ENCODE peak calls at places on chromosomes 12 and 14, in four cellular contexts. Y is adrenal gland, Z is IMR-90, O is AG10803. A is an unnamed sample.
A peak's percentile ranks its signal among the peaks of the same experiment; 100 is the strongest.

GRCh38 chr12:126784328-126784921 is 1482.5 kb upstream of the TMEM132C start:
- DNase-seq in Y (peak; percentile 16), O (peak; percentile 27), Z (no peak), A (peak; percentile 52)

GRCh38 chr12:50283924-50284236 is 560 bp upstream of the LIMA1 start:
- DNase-seq in Y (peak; percentile 36), O (peak; percentile 43), Z (no peak), A (peak; percentile 60)

GRCh38 chr14:50355692-50356091 is 41.0 kb downstream of the CDKL1 start:
- DNase-seq in Z (no peak), Y (no peak), O (no peak), A (no peak)

GRCh38 chr14:74793506-74794155 is 30.5 kb downstream of the YLPM1 start:
- DNase-seq in Z (no peak), Y (no peak), O (peak; percentile 17), A (peak; percentile 36)

GRCh38 chr14:100309028-100309718 is 2.9 kb upstream of the SLC25A29 start:
- DNase-seq in Y (no peak), O (no peak), Z (no peak), A (no peak)

GRCh38 chr12:41521872-41522379 is 333.8 kb downstream of the PDZRN4 start:
- DNase-seq in Y (no peak), O (peak; percentile 91), Z (peak; percentile 87), A (peak; percentile 53)

GRCh38 chr12:106152334-106152733 is 13.6 kb upstream of the NUAK1 start:
- DNase-seq in Y (no peak), Z (no peak), O (no peak), A (no peak)

GRCh38 chr12:2183556-2184541 is 131.1 kb downstream of the CACNA1C start:
- DNase-seq in Y (no peak), O (peak; percentile 91), Z (peak; percentile 75), A (peak; percentile 84)

GRCh38 chr14:93262446-93262845 is 55.4 kb downstream of the UBR7 start:
- DNase-seq in Z (no peak), Y (no peak), O (no peak), A (no peak)

GRCh38 chr12:82415402-82415801 is 57.1 kb downstream of the METTL25 start:
- DNase-seq in O (peak; percentile 26), Y (no peak), Z (peak; percentile 49), A (peak; percentile 4)

GRCh38 chr14:106021832-106022231 is 495.4 kb downstream of the TMEM121 start:
- DNase-seq in Y (no peak), O (no peak), Z (no peak), A (no peak)

DNA sequence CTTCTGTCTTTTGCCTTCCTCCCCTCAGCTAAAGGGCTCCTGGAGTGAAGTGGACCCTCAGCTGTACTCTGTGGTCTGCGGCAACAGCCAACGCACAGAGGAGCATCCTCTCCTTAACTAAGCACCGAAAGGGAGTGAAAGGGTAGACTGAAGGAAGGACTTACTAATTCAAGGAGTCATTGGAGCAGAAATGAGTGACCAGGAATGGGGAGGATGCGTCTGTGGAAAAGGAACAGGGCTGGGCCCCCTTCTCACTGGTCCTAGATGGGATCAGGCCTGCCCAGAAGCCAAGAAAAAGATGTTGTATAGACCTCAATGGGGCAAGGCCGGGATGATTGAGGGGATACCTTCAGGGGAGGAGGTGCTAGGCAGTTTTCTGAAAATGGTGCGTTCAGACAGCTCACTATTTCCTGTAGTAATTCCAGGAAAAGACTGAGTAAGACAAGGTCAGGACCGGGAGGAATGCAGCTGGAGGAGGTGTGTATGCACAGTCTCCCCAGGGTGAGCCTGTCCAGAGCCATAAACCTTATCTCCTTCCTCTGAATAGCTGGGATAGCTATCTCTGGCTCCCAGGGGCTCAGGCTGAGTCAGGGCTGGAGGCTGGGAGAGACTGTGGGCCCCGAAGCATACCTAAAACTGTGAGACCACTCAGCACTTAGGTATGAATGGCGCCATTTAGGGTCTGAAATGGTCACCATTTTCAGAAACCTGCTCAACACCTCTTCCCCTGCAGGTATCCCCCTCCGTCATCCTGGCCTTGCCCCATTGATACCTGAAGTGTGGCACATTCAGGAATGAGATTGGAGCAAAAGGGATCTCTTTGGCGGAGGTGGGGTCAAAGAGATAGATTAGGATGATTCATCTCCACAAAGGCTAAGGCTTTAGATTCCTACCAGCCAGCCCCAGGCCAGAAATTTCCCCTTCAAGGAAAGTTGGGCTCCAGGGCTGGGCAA is 20.2 kb upstream of the KRT8 start:
- DNase-seq in O (peak; percentile 80), Z (peak; percentile 93), Y (peak; percentile 86), A (peak; percentile 97)
- H3K4me3 ChIP-seq in O (no peak overlapping the region), Z (no peak overlapping the region), Y (no peak overlapping the region), A (no peak overlapping the region)

GRCh38 chr12:90979936-90980335 is 24.8 kb downstream of the EPYC start:
- DNase-seq in Y (no peak), O (peak; percentile 84), Z (peak; percentile 49), A (peak; percentile 65)
- TF ChIP-seq CTCF in Y (no peak), O (no peak), Z (no peak), A (no peak)

DNA sequence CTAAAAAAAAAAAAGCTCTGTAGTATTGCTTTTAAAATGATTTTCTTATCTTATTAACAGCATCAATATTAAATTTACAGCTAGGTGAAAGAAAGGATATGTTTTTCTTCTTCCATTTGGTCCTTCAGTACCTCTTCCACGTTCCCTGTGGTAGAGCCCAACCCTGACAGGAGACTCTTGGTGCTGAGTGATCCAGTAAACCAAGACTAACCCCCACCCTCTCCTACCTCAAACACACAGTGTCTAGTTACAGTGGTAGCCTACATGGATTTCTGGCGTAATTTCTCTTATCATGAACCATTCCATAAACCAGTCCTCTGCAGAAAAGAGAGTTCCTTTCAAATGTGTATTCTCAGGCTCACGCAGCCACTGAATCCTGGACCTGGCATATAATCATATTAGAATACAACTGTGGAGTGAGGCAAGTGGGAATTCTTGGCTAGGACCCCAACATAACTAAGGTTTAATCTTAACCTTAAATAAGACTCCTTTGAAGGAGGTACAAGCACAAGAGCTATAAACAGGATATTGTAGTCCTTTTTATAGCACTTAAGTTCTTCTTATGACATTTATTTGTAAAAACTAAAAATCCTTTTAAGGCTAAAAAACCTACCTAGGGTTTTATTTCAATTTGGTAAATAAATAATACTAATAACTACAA is 27.1 kb downstream of the TXNRD1 start:
- DNase-seq in O (no peak), Z (no peak), Y (no peak), A (no peak)
- H3K4me3 ChIP-seq in O (no peak overlapping the region), Z (no peak overlapping the region), Y (no peak overlapping the region), A (no peak overlapping the region)

DNA sequence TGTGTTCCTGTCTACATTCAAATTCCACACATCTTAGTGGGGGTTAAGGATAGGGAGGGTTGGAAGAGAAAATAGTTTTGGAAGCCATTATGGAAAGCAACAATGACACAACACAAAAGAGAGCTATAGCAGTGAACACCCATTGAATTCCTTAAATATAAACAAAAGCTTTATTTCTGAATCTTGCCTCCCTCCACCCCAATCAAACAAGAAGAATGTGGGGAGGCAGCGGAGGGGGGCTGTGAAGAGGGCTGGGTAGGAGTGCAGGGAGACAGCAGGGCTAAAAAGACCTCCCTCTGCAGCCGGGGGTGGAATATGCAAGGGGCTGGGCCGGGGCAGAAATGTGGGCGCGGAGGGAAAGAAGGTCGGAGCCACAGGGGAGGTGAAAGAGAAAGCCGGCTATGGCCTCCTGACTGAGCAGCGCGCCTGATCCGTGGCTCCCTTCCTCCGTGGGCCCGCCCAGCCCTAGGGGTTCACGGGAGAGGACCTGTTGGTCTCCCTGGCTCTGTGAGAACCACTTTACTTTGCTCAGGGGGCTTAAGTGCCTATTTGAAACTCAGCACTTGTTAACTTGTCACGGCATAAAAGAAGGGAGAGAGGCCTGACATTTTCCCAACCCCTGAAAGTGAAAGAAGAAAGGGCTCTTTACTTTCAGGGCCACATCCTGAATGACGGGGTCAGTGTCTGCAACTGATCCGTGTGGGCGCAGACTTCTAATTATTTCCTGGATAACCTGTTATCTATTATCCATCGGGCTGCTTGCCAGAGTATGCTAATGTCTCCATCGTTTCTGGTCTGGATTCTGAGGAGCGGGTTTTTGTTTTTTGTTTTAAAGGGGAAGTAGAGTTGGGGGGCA is 127.3 kb upstream of the MAX start:
- DNase-seq in Z (no peak), Y (peak; percentile 50), O (peak; percentile 55), A (peak; percentile 63)
- TF ChIP-seq CTCF in Z (no peak), Y (no peak), O (no peak), A (peak; percentile 1)